ENCODE peak calls at places on chromosomes 7 and 10, in nine cellular contexts. Q is fibroblast of lung; G is occipital lobe; U is spleen; D is activated CD4-positive, alpha-beta T cell treated with anti-CD3 and anti-CD28 coated beads for 24 hours; R is cardiac fibroblast; L is germinal center; F is nucleus accumbens; H is caudate nucleus. I is an unnamed sample.

GRCh38 chr10:48464871-48465736 is 139.8 kb downstream of the ARHGAP22 start:
- DNase-seq in D (no peak), G (peak), Q (no peak), F (peak), H (peak), R (no peak), L (no peak), U (peak), I (no peak)

GRCh38 chr7:142323706-142324105 is 65.8 kb upstream of the PRSS58 start:
- DNase-seq in G (no peak), F (peak), R (no peak), D (peak), U (no peak), L (no peak), H (no peak), Q (no peak), I (no peak)

GRCh38 chr10:130108934-130109604 is 1.6 kb downstream of the C10orf143 start:
- DNase-seq in H (no peak), L (no peak), D (no peak), G (no peak), Q (no peak), U (no peak), R (no peak), F (no peak), I (no peak)

GRCh38 chr7:99204078-99204477 is 3.8 kb downstream of the KPNA7 start:
- DNase-seq in R (no peak), L (no peak), D (no peak), H (no peak), F (no peak), Q (no peak), U (no peak), G (no peak), I (no peak)

GRCh38 chr7:106598663-106599342 is 62.2 kb downstream of the CCDC71L start:
- DNase-seq in H (no peak), L (peak), F (no peak), D (peak), R (peak), G (no peak), U (peak), Q (peak), I (peak)

GRCh38 chr10:126312167-126312566 is 76.1 kb downstream of the ADAM12 start:
- DNase-seq in R (no peak), H (no peak), L (no peak), D (no peak), U (no peak), G (no peak), F (no peak), Q (no peak), I (no peak)

GRCh38 chr7:89049043-89049442 is 253.5 kb upstream of the TEX47 start:
- DNase-seq in D (no peak), F (no peak), G (no peak), U (no peak), H (no peak), Q (no peak), L (no peak), R (no peak), I (no peak)

GRCh38 chr7:103106336-103107070 is 31.6 kb downstream of the ARMC10 start:
- DNase-seq in R (no peak), G (no peak), D (no peak), Q (peak), L (no peak), H (no peak), F (no peak), U (no peak), I (no peak)

GRCh38 chr7:105831824-105832535 is 44.4 kb downstream of the ATXN7L1 start:
- DNase-seq in H (no peak), Q (no peak), G (no peak), L (no peak), F (no peak), U (no peak), R (no peak), D (no peak), I (no peak)

GRCh38 chr7:135147341-135147898 is 452 bp upstream of the TMEM140 start:
- DNase-seq in Q (no peak), D (no peak), H (no peak), L (no peak), R (peak), U (no peak), G (no peak), F (no peak), I (no peak)

GRCh38 chr10:26486304-26486703 is 48.2 kb downstream of the APBB1IP start:
- DNase-seq in H (no peak), G (no peak), R (peak), L (no peak), Q (peak), U (no peak), F (no peak), D (no peak), I (no peak)

GRCh38 chr10:99694171-99694570 is 34.9 kb downstream of the ENTPD7 start:
- DNase-seq in U (no peak), L (no peak), R (peak), D (no peak), F (no peak), H (no peak), Q (peak), G (no peak), I (no peak)

GRCh38 chr10:34758447-34758996 is 56.6 kb downstream of the PARD3 start:
- DNase-seq in G (no peak), L (no peak), R (peak), H (no peak), Q (peak), D (no peak), U (no peak), F (no peak), I (peak)

GRCh38 chr7:23713285-23714235 is 3.5 kb downstream of the STK31 start:
- DNase-seq in G (no peak), F (no peak), H (no peak), U (no peak), R (peak), L (no peak), Q (peak), D (no peak), I (no peak)

GRCh38 chr10:59499460-59499859 is 137.1 kb upstream of the FAM13C start:
- DNase-seq in H (no peak), D (no peak), F (no peak), L (no peak), G (no peak), U (no peak), R (no peak), Q (no peak), I (no peak)

GRCh38 chr7:155258233-155258575 is 39.5 kb upstream of the INSIG1 start:
- DNase-seq in H (no peak), G (no peak), D (no peak), L (no peak), F (no peak), U (no peak), Q (peak), R (peak), I (no peak)

GRCh38 chr10:26792780-26793495 is 67.8 kb downstream of the ABI1 start:
- DNase-seq in D (no peak), R (no peak), L (no peak), H (no peak), Q (no peak), G (no peak), U (no peak), F (no peak), I (no peak)

GRCh38 chr7:1225462-1226154 is 7.1 kb upstream of the UNCX start:
- DNase-seq in D (peak), U (no peak), G (no peak), L (peak), R (peak), H (no peak), Q (no peak), F (no peak), I (peak)

GRCh38 chr7:36127075-36127740 is 25.8 kb upstream of the EEPD1 start:
- DNase-seq in Q (no peak), U (no peak), D (no peak), R (no peak), H (no peak), G (no peak), L (no peak), F (no peak), I (no peak)

GRCh38 chr7:5349437-5350173 is 66.9 kb downstream of the SLC29A4 start:
- DNase-seq in R (no peak), H (no peak), F (no peak), G (no peak), U (no peak), L (no peak), Q (no peak), D (no peak), I (no peak)

GRCh38 chr10:22597142-22597541 is 117.2 kb downstream of the PIP4K2A start:
- DNase-seq in G (no peak), D (no peak), H (no peak), Q (peak), F (no peak), L (peak), U (peak), R (peak), I (peak)

GRCh38 chr10:5040010-5040635 is 36.5 kb upstream of the AKR1C2 start:
- DNase-seq in G (no peak), Q (no peak), H (no peak), F (no peak), R (no peak), D (no peak), U (no peak), L (no peak), I (no peak)

GRCh38 chr7:134470864-134471263 is 12.0 kb upstream of the AKR1B1 start:
- DNase-seq in Q (peak), F (no peak), R (peak), G (no peak), H (no peak), U (no peak), D (no peak), L (no peak), I (no peak)

GRCh38 chr10:86710987-86711236 is 42.6 kb downstream of the LDB3 start:
- DNase-seq in R (no peak), U (no peak), Q (no peak), F (no peak), G (no peak), H (no peak), D (no peak), L (no peak), I (no peak)

GRCh38 chr7:157558061-157558460 is 221.3 kb downstream of the DNAJB6 start:
- DNase-seq in F (no peak), G (no peak), R (no peak), D (no peak), Q (no peak), H (no peak), U (peak), L (no peak), I (no peak)

GRCh38 chr10:22897371-22897770 is 30.5 kb upstream of the ARMC3 start:
- DNase-seq in H (no peak), G (no peak), F (no peak), Q (no peak), L (no peak), D (no peak), R (no peak), U (no peak), I (no peak)